ENCODE peak calls at places on chromosomes 3 and 15, in seven cellular contexts. B is sigmoid colon, Q is GM23338, W is stomach, T is endothelial cell of umbilical vein, A is Panc1, R is prostate gland. D is an unnamed sample.

GRCh38 chr3:161069441-161070251 is 35.5 kb downstream of the B3GALNT1 start:
- DNase-seq in T (peak; percentile 98), B (no peak), Q (no peak), W (no peak), A (peak; percentile 64), R (peak; percentile 17), D (no peak)

GRCh38 chr3:134651347-134652041 is 672 bp upstream of the KY start:
- DNase-seq in B (peak; percentile 84), A (no peak), R (peak; percentile 15), Q (no peak), T (no peak), W (peak; percentile 69), D (peak; percentile 86)

GRCh38 chr15:28994142-28994829 is 108.5 kb downstream of the APBA2 start:
- DNase-seq in B (no peak), T (no peak), R (no peak), Q (no peak), A (no peak), W (no peak), D (no peak)

GRCh38 chr3:118400086-118400485 is 634.6 kb downstream of the IGSF11 start:
- DNase-seq in A (no peak), R (no peak), T (no peak), W (no peak), Q (no peak), B (no peak), D (no peak)

GRCh38 chr15:25860885-25861866 is 2.0 kb downstream of the ATP10A start:
- DNase-seq in W (no peak), B (no peak), R (no peak), A (no peak), T (no peak), Q (no peak), D (no peak)

GRCh38 chr15:51750942-51751686 is at the start of gene TMOD2:
- DNase-seq in A (no peak), B (peak; percentile 72), Q (peak; percentile 81), R (peak; percentile 25), T (no peak), W (peak; percentile 53), D (no peak)

GRCh38 chr3:141414800-141415462 is 46.6 kb downstream of the ZBTB38 start:
- DNase-seq in B (no peak), R (no peak), T (no peak), W (no peak), Q (no peak), A (no peak), D (no peak)

GRCh38 chr3:190131329-190131728 is 10.6 kb upstream of the P3H2 start:
- DNase-seq in W (peak; percentile 52), T (peak; percentile 50), B (no peak), A (no peak), Q (no peak), R (no peak), D (no peak)

GRCh38 chr3:33063651-33064051 is 33.3 kb downstream of the GLB1 start:
- DNase-seq in R (no peak), Q (no peak), B (no peak), A (no peak), W (no peak), T (no peak), D (no peak)

GRCh38 chr3:64209866-64210609 is 15.2 kb downstream of the PRICKLE2 start:
- DNase-seq in T (peak; percentile 100), A (no peak), R (peak; percentile 68), Q (no peak), W (peak; percentile 27), B (peak; percentile 95), D (no peak)

GRCh38 chr3:21390136-21390535 is 360.9 kb downstream of the ZNF385D start:
- DNase-seq in W (no peak), R (no peak), Q (no peak), T (no peak), B (no peak), A (no peak), D (no peak)

GRCh38 chr3:185558395-185558794 is 6.0 kb upstream of the LIPH start:
- DNase-seq in W (peak; percentile 87), A (no peak), R (peak; percentile 88), T (no peak), B (no peak), Q (no peak), D (no peak)

GRCh38 chr15:67832031-67832551 is 6.8 kb downstream of the SKOR1 start:
- DNase-seq in Q (peak; percentile 77), B (peak; percentile 53), A (no peak), R (no peak), W (no peak), T (no peak), D (no peak)

GRCh38 chr15:59303641-59304433 is 68.8 kb downstream of the MYO1E start:
- DNase-seq in T (no peak), W (peak; percentile 40), B (no peak), Q (no peak), A (no peak), R (no peak), D (no peak)

GRCh38 chr3:124784686-124785382 is 54.6 kb downstream of the UMPS start:
- DNase-seq in T (no peak), A (no peak), R (no peak), Q (no peak), W (no peak), B (peak; percentile 58), D (no peak)

GRCh38 chr15:60093273-60094067 is 89.4 kb downstream of the FOXB1 start:
- DNase-seq in R (no peak), W (peak; percentile 69), Q (no peak), T (no peak), B (no peak), A (no peak), D (no peak)

GRCh38 chr3:65961733-65962132 is 77.0 kb downstream of the MAGI1 start:
- DNase-seq in B (no peak), R (no peak), Q (no peak), T (peak; percentile 93), A (no peak), W (no peak), D (no peak)

GRCh38 chr3:101646726-101647125 is 30.2 kb downstream of the ZBTB11 start:
- DNase-seq in W (no peak), Q (no peak), T (no peak), A (no peak), B (no peak), R (no peak), D (no peak)

GRCh38 chr15:82100116-82100795 is 54.4 kb upstream of the MEX3B start:
- DNase-seq in W (no peak), Q (peak; percentile 46), R (no peak), B (no peak), T (no peak), A (no peak), D (no peak)

GRCh38 chr15:95715919-95716318 is 614.6 kb upstream of the NR2F2 start:
- DNase-seq in T (no peak), Q (peak; percentile 8), A (no peak), R (no peak), B (no peak), W (no peak), D (no peak)

DNA sequence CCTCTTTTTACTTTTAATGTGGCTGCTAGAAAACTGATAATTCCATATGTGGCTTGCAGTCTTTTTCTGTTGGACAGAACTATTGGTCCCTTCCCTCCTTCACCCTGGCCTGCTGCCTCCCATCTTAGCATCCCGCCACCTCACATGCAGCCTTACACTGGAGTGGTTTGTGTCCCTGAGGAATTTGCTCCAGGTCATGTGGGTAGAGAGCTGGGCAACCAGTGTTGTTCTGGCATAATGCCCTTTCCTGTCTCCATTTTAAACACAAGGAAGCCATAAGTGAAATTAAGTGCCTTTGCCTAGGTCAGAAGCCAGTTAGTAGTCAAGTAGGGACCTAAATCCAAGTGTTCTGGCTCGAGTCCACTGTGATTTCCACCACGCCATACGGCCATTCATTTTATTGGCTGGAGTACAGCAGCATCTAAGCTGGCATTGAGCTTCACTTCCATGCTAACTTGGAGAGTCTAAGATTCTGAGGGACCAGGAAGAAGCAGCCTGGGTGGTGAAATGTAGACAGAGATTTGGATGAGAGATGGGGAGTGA is 46.0 kb upstream of the PLXNA1 start:
- DNase-seq in A (no peak), W (no peak), B (peak; percentile 43), Q (no peak), R (no peak), T (no peak), D (no peak)
- H3K4me1 ChIP-seq in A (peaks cover 19% of the 10 kb centered on the region), W (peaks cover 10% of the 10 kb centered on the region), B (peaks cover 14% of the 10 kb centered on the region), Q (no peaks in the 10 kb centered on the region), R (no peaks in the 10 kb centered on the region), T (peaks cover 10% of the 10 kb centered on the region), D (peaks cover 30% of the 10 kb centered on the region)

DNA sequence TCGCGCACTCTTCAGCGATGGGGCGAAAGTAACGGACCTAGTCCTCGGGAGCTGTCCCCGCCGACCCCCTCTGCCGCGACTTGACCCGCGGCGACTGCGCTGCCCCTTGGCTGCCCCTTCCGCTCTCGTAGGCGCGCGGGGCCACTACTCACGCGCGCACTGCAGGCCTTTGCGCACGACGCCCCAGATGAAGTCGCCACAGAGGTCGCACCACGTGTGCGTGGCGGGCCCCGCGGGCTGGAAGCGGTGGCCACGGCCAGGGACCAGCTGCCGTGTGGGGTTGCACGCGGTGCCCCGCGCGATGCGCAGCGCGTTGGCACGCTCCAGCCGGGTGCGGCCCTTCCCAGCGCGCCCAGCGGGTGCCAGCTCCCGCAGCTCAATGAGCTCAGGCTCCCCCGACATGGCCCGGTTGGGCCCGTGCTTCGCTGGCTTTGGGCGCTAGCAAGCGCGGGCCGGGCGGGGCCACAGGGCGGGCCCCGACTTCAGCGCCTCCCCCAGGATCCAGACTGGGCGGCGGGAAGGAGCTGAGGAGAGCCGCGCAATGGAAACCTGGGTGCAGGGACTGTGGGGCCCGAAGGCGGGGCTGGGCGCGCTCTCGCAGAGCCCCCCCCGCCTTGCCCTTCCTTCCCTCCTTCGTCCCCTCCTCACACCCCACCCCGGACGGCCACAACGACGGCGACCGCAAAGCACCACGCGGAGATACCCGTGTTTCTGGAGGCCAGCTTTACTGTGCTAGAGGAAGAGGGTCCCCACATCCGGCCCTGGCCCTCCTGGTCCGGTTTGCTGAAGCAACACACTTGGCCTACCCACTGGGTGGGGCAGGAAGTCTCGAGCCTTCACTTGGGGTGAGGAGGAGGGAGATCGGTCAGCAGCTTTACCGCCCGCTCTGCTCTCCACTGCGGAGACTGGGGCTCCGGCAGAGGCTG is at the start of gene RASSF1:
- DNase-seq in Q (peak; percentile 76), R (no peak), A (no peak), W (peak; percentile 79), B (peak; percentile 92), T (no peak), D (no peak)
- TF ChIP-seq POLR2AphosphoS5 in Q (peak; percentile 56), R (no peak), A (no peak), W (no peak), B (peak; percentile 71), T (no peak), D (peak; percentile 11)

GRCh38 chr3:61560452-61561373 is 658 bp upstream of the PTPRG start:
- DNase-seq in T (peak; percentile 78), W (peak; percentile 75), B (peak; percentile 92), A (no peak), R (peak; percentile 65), Q (peak; percentile 96), D (no peak)
- H3K27ac ChIP-seq in T (peak overlapping the region; percentile 76), W (peak overlapping the region; percentile 97), B (peak overlapping the region; percentile 98), A (no peak overlapping the region), R (peak overlapping the region; percentile 92), Q (peak overlapping the region; percentile 98), D (peak overlapping the region; percentile 86)

GRCh38 chr15:41937568-41937923 is 34.8 kb downstream of the EHD4 start:
- DNase-seq in Q (no peak), W (no peak), B (no peak), R (no peak), T (no peak), A (no peak), D (no peak)
- H3K4me1 ChIP-seq in Q (peaks cover 18% of the 10 kb centered on the region), W (peaks cover 21% of the 10 kb centered on the region), B (no peaks in the 10 kb centered on the region), R (no peaks in the 10 kb centered on the region), T (peaks cover 94% of the 10 kb centered on the region), A (peaks cover 50% of the 10 kb centered on the region), D (peaks cover 60% of the 10 kb centered on the region)